ENCODE peak calls at places on chromosome 2, in ten cellular contexts. A is ureter; E is stimulated activated naive B cell treated with anti-CD40 and anti-IgM and Interleukin-4, amounts not matched to agents 10 μg/mL and 1 μg/mL and 100 μg/mL, for 72 hours; D is effector CD4-positive, alpha-beta T cell; G is NCI-H1436; X is Caki2; J is NCI-H524; W is GM12865; Y is NCI-H1105 treated with DMSO at 0.1 percent for 48 hours; I is activated CD4-positive, CD25-positive, alpha-beta regulatory T cell. R is an unnamed sample.

GRCh38 chr2:231331533-231331932 is 64.0 kb upstream of the B3GNT7 start:
- DNase-seq in A (peak), E (no peak), D (no peak), G (no peak), X (no peak), J (no peak), W (no peak), Y (no peak), I (no peak), R (no peak)

GRCh38 chr2:62287895-62288589 is 92.1 kb downstream of the B3GNT2 start:
- DNase-seq in A (peak), E (peak), D (no peak), G (peak), X (peak), J (no peak), W (peak), Y (peak), I (peak), R (no peak)

GRCh38 chr2:26978061-26978596 is 7.7 kb downstream of the MAPRE3 start:
- DNase-seq in A (peak), E (no peak), D (no peak), G (peak), X (peak), J (no peak), W (no peak), Y (peak), I (no peak), R (no peak)

GRCh38 chr2:140863713-140864112 is 1267.1 kb downstream of the LRP1B start:
- DNase-seq in A (no peak), E (no peak), D (no peak), G (peak), X (peak), J (peak), W (peak), Y (peak), I (no peak), R (peak)

GRCh38 chr2:75079575-75079974 is 119.7 kb downstream of the TACR1 start:
- DNase-seq in A (no peak), E (no peak), D (no peak), G (no peak), X (no peak), J (no peak), W (no peak), Y (no peak), I (no peak), R (no peak)

GRCh38 chr2:147006724-147007123 is 838.1 kb upstream of the ACVR2A start:
- DNase-seq in A (no peak), E (no peak), D (no peak), G (no peak), X (no peak), J (no peak), W (no peak), Y (no peak), I (no peak), R (no peak)

GRCh38 chr2:239308696-239309397 is 92.0 kb downstream of the HDAC4 start:
- DNase-seq in A (peak), E (no peak), D (no peak), G (no peak), X (no peak), J (no peak), W (no peak), Y (no peak), I (no peak), R (peak)

GRCh38 chr2:28471214-28471613 is 24.6 kb upstream of the PLB1 start:
- DNase-seq in A (no peak), E (no peak), D (no peak), G (no peak), X (no peak), J (no peak), W (no peak), Y (no peak), I (no peak), R (no peak)

GRCh38 chr2:176120369-176121307 is 1.9 kb upstream of the HOXD9 start:
- DNase-seq in A (no peak), E (no peak), D (no peak), G (no peak), X (no peak), J (no peak), W (no peak), Y (no peak), I (no peak), R (no peak)

GRCh38 chr2:36358317-36358659 is 2.7 kb downstream of the CRIM1 start:
- DNase-seq in A (no peak), E (no peak), D (no peak), G (no peak), X (no peak), J (no peak), W (no peak), Y (no peak), I (no peak), R (no peak)

GRCh38 chr2:180983468-180984388 is 3.3 kb downstream of the UBE2E3 start:
- DNase-seq in A (no peak), E (no peak), D (no peak), G (peak), X (peak), J (no peak), W (peak), Y (peak), I (no peak), R (no peak)

GRCh38 chr2:240450532-240451107 is 15.2 kb downstream of the GPC1 start:
- DNase-seq in A (no peak), E (no peak), D (no peak), G (no peak), X (no peak), J (no peak), W (no peak), Y (no peak), I (no peak), R (no peak)

GRCh38 chr2:186664644-186665043 is 29.2 kb upstream of the FAM171B start:
- DNase-seq in A (no peak), E (no peak), D (no peak), G (no peak), X (no peak), J (no peak), W (no peak), Y (no peak), I (no peak), R (no peak)

GRCh38 chr2:21627938-21628337 is 504.2 kb downstream of the TDRD15 start:
- DNase-seq in A (no peak), E (no peak), D (no peak), G (no peak), X (no peak), J (no peak), W (no peak), Y (no peak), I (no peak), R (no peak)

GRCh38 chr2:169221745-169222369 is 140.5 kb downstream of the LRP2 start:
- DNase-seq in A (no peak), E (no peak), D (no peak), G (no peak), X (peak), J (no peak), W (no peak), Y (peak), I (no peak), R (no peak)

GRCh38 chr2:199465988-199466703 is 8.4 kb upstream of the SATB2 start:
- DNase-seq in A (no peak), E (no peak), D (no peak), G (no peak), X (no peak), J (no peak), W (no peak), Y (no peak), I (no peak), R (no peak)

GRCh38 chr2:208573559-208573958 is 167.0 kb downstream of the PTH2R start:
- DNase-seq in A (no peak), E (no peak), D (no peak), G (no peak), X (no peak), J (no peak), W (no peak), Y (no peak), I (no peak), R (no peak)